ENCODE peak calls at places on chromosomes 3 and 15, in seven cellular contexts. H is H9, D is neuronal stem cell, P is H1, K is mesendoderm, J is trophoblast cell, R is mesenchymal stem cell. Y is an unnamed sample.
A peak's percentile ranks its signal among the peaks of the same experiment; 100 is the strongest.

GRCh38 chr3:122912772-122913538 is 114.6 kb downstream of the SEMA5B start:
- DNase-seq in H (peak; percentile 48), D (no peak), P (no peak), K (no peak), J (no peak), R (no peak), Y (no peak)

GRCh38 chr15:58521293-58521991 is 89.7 kb downstream of the LIPC start:
- DNase-seq in H (peak; percentile 61), D (no peak), P (no peak), K (peak; percentile 91), J (peak; percentile 95), R (peak; percentile 91), Y (peak; percentile 84)

GRCh38 chr3:51819151-51819550 is 40.1 kb upstream of the IQCF6 start:
- DNase-seq in H (no peak), D (no peak), P (no peak), K (no peak), J (no peak), R (no peak), Y (no peak)

GRCh38 chr3:197682713-197683112 is 54.0 kb downstream of the RUBCN start:
- DNase-seq in H (no peak), D (no peak), P (no peak), K (peak; percentile 27), J (no peak), R (no peak), Y (no peak)

GRCh38 chr15:101499863-101500713 is 10.6 kb upstream of the PCSK6 start:
- DNase-seq in H (no peak), D (no peak), P (peak; percentile 28), K (no peak), J (no peak), R (no peak), Y (no peak)

GRCh38 chr3:146187334-146187950 is 26.5 kb upstream of the PLOD2 start:
- DNase-seq in H (no peak), D (peak; percentile 11), P (no peak), K (peak; percentile 36), J (peak; percentile 46), R (peak; percentile 46), Y (peak; percentile 55)

GRCh38 chr15:78079296-78080087 is 2.0 kb upstream of the TBC1D2B start:
- DNase-seq in H (no peak), D (no peak), P (no peak), K (no peak), J (no peak), R (peak; percentile 20), Y (no peak)

GRCh38 chr15:83626171-83626802 is 27.6 kb upstream of the ADAMTSL3 start:
- DNase-seq in H (no peak), D (no peak), P (no peak), K (peak; percentile 71), J (no peak), R (peak; percentile 2), Y (no peak)

GRCh38 chr3:126782554-126782953 is 78.5 kb downstream of the CHCHD6 start:
- DNase-seq in H (no peak), D (no peak), P (no peak), K (peak; percentile 87), J (peak; percentile 12), R (peak; percentile 54), Y (peak; percentile 87)

GRCh38 chr15:31609243-31609642 is 282.6 kb downstream of the KLF13 start:
- DNase-seq in H (no peak), D (no peak), P (no peak), K (no peak), J (no peak), R (no peak), Y (peak; percentile 40)

GRCh38 chr3:152621006-152621868 is 213.7 kb upstream of the P2RY1 start:
- DNase-seq in H (no peak), D (no peak), P (no peak), K (peak; percentile 25), J (no peak), R (peak; percentile 18), Y (no peak)

GRCh38 chr3:116770815-116771450 is 61.4 kb downstream of the TUSC7 start:
- DNase-seq in H (peak; percentile 81), D (peak; percentile 74), P (peak; percentile 84), K (peak; percentile 89), J (peak; percentile 87), R (peak; percentile 81), Y (peak; percentile 80)

DNA sequence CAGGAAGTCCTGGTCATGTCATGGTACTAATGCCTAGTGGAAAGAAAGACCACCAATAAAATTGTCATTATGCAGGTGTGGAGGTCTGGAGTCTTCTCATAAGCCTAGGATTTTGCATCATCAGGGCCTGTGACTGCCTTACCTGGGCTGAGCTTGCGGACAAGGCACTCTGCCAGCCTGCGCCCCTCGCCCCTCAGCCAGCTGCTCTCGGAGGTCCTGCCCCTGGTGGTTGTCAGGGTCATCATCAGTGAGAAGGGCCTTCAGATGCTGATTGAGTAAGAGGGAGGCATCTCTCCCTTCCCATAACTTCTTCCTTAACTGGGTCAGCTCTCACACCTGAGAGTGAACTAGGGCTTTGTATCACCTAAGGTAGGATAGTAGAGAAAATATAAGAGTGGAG is 132.8 kb downstream of the DCLK3 start:
- DNase-seq in H (no peak), D (no peak), P (no peak), K (peak; percentile 7), J (no peak), R (no peak), Y (no peak)
- H3K18ac ChIP-seq in H (no peak overlapping the region), D (no peak overlapping the region), P (no peak overlapping the region), K (no peak overlapping the region), J (no peak overlapping the region), R (no peak overlapping the region), Y (no peak overlapping the region)

DNA sequence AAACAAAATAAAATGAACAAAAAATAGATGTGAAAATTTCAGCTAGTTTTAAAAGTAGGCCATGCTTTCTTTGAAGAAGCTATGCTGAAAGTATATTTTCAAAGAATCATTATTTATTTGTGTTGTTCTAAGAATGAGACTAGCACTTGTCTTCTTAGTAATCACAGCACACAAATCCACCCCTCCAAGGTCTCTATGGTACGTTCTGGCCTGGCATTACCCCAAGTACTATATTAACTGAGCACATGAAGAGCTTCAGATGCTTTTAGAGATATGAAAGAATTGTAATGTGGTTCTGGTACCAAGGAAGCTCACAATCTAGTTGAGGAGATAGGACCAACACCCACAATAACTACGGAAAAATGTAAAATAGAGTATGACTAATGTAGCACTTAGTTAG is 416.5 kb downstream of the PLCL2 start:
- DNase-seq in H (no peak), D (no peak), P (no peak), K (no peak), J (no peak), R (no peak), Y (no peak)
- H3K18ac ChIP-seq in H (no peak overlapping the region), D (no peak overlapping the region), P (no peak overlapping the region), K (no peak overlapping the region), J (no peak overlapping the region), R (no peak overlapping the region), Y (no peak overlapping the region)

GRCh38 chr15:51991141-51991540 is 19.6 kb upstream of the LEO1 start:
- DNase-seq in H (no peak), D (no peak), P (no peak), K (no peak), J (no peak), R (no peak), Y (no peak)
- H3K18ac ChIP-seq in H (no peak overlapping the region), D (no peak overlapping the region), P (no peak overlapping the region), K (no peak overlapping the region), J (no peak overlapping the region), R (no peak overlapping the region), Y (no peak overlapping the region)

GRCh38 chr3:86782271-86782670 is 208.7 kb downstream of the VGLL3 start:
- DNase-seq in H (no peak), D (no peak), P (no peak), K (no peak), J (no peak), R (no peak), Y (peak; percentile 42)
- H3K18ac ChIP-seq in H (no peak overlapping the region), D (no peak overlapping the region), P (no peak overlapping the region), K (no peak overlapping the region), J (no peak overlapping the region), R (no peak overlapping the region), Y (peak overlapping the region; percentile 18)

GRCh38 chr3:46006243-46006642 is 10.6 kb upstream of the FYCO1 start:
- DNase-seq in H (no peak), D (no peak), P (no peak), K (no peak), J (no peak), R (no peak), Y (no peak)

GRCh38 chr3:46006646-46007045 is 11.0 kb upstream of the FYCO1 start:
- DNase-seq in H (no peak), D (no peak), P (no peak), K (peak; percentile 60), J (peak; percentile 30), R (peak; percentile 79), Y (peak; percentile 79)

GRCh38 chr3:45995370-45996192 is at the start of gene FYCO1:
- DNase-seq in H (peak; percentile 94), D (peak; percentile 67), P (peak; percentile 92), K (peak; percentile 93), J (peak; percentile 77), R (peak; percentile 92), Y (peak; percentile 86)

GRCh38 chr3:45997942-45998341 is 2.3 kb upstream of the FYCO1 start:
- DNase-seq in H (no peak), D (no peak), P (no peak), K (no peak), J (peak; percentile 73), R (no peak), Y (no peak)

GRCh38 chr3:46001178-46001577 is 5.6 kb upstream of the FYCO1 start:
- DNase-seq in H (no peak), D (no peak), P (no peak), K (no peak), J (no peak), R (no peak), Y (no peak)
- H3K18ac ChIP-seq in H (no peak overlapping the region), D (no peak overlapping the region), P (no peak overlapping the region), K (no peak overlapping the region), J (no peak overlapping the region), R (no peak overlapping the region), Y (no peak overlapping the region)

GRCh38 chr15:73750951-73751350 is 2.2 kb downstream of the INSYN1 start:
- DNase-seq in H (no peak), D (no peak), P (no peak), K (no peak), J (no peak), R (no peak), Y (no peak)

GRCh38 chr15:73750441-73750840 is 2.7 kb downstream of the INSYN1 start:
- DNase-seq in H (no peak), D (no peak), P (no peak), K (no peak), J (no peak), R (no peak), Y (no peak)

GRCh38 chr15:73752817-73753214 is 335 bp downstream of the INSYN1 start:
- DNase-seq in H (no peak), D (no peak), P (peak; percentile 63), K (peak; percentile 47), J (peak; percentile 9), R (peak; percentile 9), Y (no peak)

GRCh38 chr15:73751896-73752816 is 995 bp downstream of the INSYN1 start:
- DNase-seq in H (no peak), D (no peak), P (peak; percentile 65), K (no peak), J (no peak), R (no peak), Y (no peak)

DNA sequence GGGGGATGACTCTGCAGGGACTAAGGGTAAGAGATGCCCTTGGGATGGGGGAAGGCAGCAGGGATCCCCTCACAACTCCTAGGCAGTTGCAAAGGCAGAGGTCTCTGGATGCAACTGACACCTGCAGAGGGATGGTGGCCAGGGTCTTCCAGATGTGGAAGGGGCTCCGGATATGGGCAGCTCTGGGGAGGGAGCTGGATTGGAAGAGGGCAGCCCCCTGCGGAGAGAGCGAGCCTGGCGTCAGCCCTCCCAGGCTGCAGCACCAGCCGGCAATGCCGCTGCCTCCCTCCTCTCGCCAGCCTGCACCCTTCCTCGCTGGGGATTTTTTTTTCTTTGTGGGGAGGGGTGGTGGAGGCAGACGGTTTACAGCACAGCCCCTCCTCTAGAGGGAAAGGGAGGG is 1.7 kb downstream of the INSYN1 start:
- DNase-seq in H (no peak), D (no peak), P (peak; percentile 67), K (no peak), J (no peak), R (no peak), Y (no peak)
- H3K18ac ChIP-seq in H (no peak overlapping the region), D (peak overlapping the region; percentile 77), P (peak overlapping the region; percentile 78), K (no peak overlapping the region), J (no peak overlapping the region), R (no peak overlapping the region), Y (no peak overlapping the region)